ENCODE peak calls at places on chromosomes 7 and 10, in eight cellular contexts. B is hepatocyte; X is colonic mucosa; F is HCT116; O is CD4-positive, alpha-beta memory T cell; S is HepG2; M is CD8-positive, alpha-beta memory T cell; Z is ovary. V is an unnamed sample.
A peak's percentile ranks its signal among the peaks of the same experiment; 100 is the strongest.

GRCh38 chr10:24518981-24519597 is 204.6 kb downstream of the ARHGAP21 start:
- DNase-seq in B (peak; percentile 85), X (peak; percentile 77), F (peak; percentile 23), O (peak; percentile 12), S (peak; percentile 53), M (peak; percentile 5), Z (peak; percentile 56), V (no peak)

GRCh38 chr7:133746305-133746704 is 380.8 kb upstream of the LRGUK start:
- DNase-seq in B (no peak), X (no peak), F (no peak), O (no peak), S (no peak), M (no peak), Z (no peak), V (no peak)

GRCh38 chr7:131948434-131949053 is 392.1 kb upstream of the PODXL start:
- DNase-seq in B (peak; percentile 50), X (peak; percentile 77), F (no peak), O (no peak), S (peak; percentile 13), M (no peak), Z (no peak), V (no peak)

GRCh38 chr10:126474031-126474430 is 85.8 kb upstream of the ADAM12 start:
- DNase-seq in B (no peak), X (no peak), F (no peak), O (no peak), S (no peak), M (no peak), Z (no peak), V (no peak)

GRCh38 chr7:115183431-115184057 is 261.6 kb downstream of the MDFIC start:
- DNase-seq in B (no peak), X (no peak), F (no peak), O (peak; percentile 22), S (no peak), M (no peak), Z (no peak), V (no peak)

GRCh38 chr7:40332516-40332915 is 197.7 kb downstream of the SUGCT start:
- DNase-seq in B (no peak), X (no peak), F (no peak), O (no peak), S (no peak), M (no peak), Z (no peak), V (no peak)

GRCh38 chr10:128150045-128150493 is 23.8 kb upstream of the MKI67 start:
- DNase-seq in B (peak; percentile 91), X (peak; percentile 78), F (peak; percentile 53), O (peak; percentile 85), S (no peak), M (peak; percentile 78), Z (no peak), V (peak; percentile 77)

GRCh38 chr7:16914771-16915170 is 33.0 kb upstream of the AGR3 start:
- DNase-seq in B (no peak), X (peak; percentile 70), F (no peak), O (no peak), S (peak; percentile 81), M (no peak), Z (no peak), V (no peak)

GRCh38 chr10:117554371-117554770 is 11.8 kb downstream of the EMX2 start:
- DNase-seq in B (no peak), X (no peak), F (no peak), O (no peak), S (no peak), M (no peak), Z (no peak), V (no peak)

GRCh38 chr10:70692043-70692603 is 19.8 kb downstream of the ADAMTS14 start:
- DNase-seq in B (no peak), X (no peak), F (no peak), O (no peak), S (no peak), M (no peak), Z (no peak), V (no peak)

GRCh38 chr10:119667562-119668328 is 16.6 kb downstream of the BAG3 start:
- DNase-seq in B (peak; percentile 76), X (no peak), F (peak; percentile 87), O (no peak), S (peak; percentile 68), M (no peak), Z (peak; percentile 51), V (no peak)

GRCh38 chr10:62437696-62438095 is 63.5 kb downstream of the ZNF365 start:
- DNase-seq in B (peak; percentile 78), X (peak; percentile 31), F (peak; percentile 53), O (peak; percentile 66), S (peak; percentile 41), M (no peak), Z (no peak), V (no peak)

GRCh38 chr7:31407277-31407676 is 66.8 kb upstream of the NEUROD6 start:
- DNase-seq in B (no peak), X (no peak), F (no peak), O (no peak), S (no peak), M (no peak), Z (no peak), V (no peak)

GRCh38 chr7:54615-55014 is 137.8 kb upstream of the FAM20C start:
- DNase-seq in B (no peak), X (no peak), F (no peak), O (no peak), S (no peak), M (no peak), Z (no peak), V (no peak)

GRCh38 chr7:90212149-90212495 is 582 bp downstream of the STEAP2 start:
- DNase-seq in B (no peak), X (peak; percentile 46), F (no peak), O (no peak), S (no peak), M (no peak), Z (no peak), V (no peak)

GRCh38 chr7:18393465-18394118 is 102.0 kb upstream of the HDAC9 start:
- DNase-seq in B (no peak), X (no peak), F (no peak), O (no peak), S (no peak), M (no peak), Z (no peak), V (no peak)

GRCh38 chr7:134449596-134450194 is 9.2 kb downstream of the AKR1B1 start:
- DNase-seq in B (no peak), X (no peak), F (no peak), O (no peak), S (no peak), M (no peak), Z (no peak), V (no peak)

GRCh38 chr7:129354428-129355157 is 79.6 kb upstream of the STRIP2 start:
- DNase-seq in B (no peak), X (no peak), F (no peak), O (no peak), S (no peak), M (no peak), Z (no peak), V (no peak)

GRCh38 chr7:129351320-129351719 is 82.9 kb upstream of the STRIP2 start:
- DNase-seq in B (no peak), X (no peak), F (no peak), O (no peak), S (no peak), M (no peak), Z (no peak), V (no peak)

GRCh38 chr7:129359641-129360040 is 74.6 kb upstream of the STRIP2 start:
- DNase-seq in B (no peak), X (no peak), F (no peak), O (no peak), S (no peak), M (no peak), Z (no peak), V (no peak)

GRCh38 chr7:129359176-129359575 is 75.1 kb upstream of the STRIP2 start:
- DNase-seq in B (no peak), X (no peak), F (no peak), O (no peak), S (no peak), M (no peak), Z (no peak), V (no peak)

DNA sequence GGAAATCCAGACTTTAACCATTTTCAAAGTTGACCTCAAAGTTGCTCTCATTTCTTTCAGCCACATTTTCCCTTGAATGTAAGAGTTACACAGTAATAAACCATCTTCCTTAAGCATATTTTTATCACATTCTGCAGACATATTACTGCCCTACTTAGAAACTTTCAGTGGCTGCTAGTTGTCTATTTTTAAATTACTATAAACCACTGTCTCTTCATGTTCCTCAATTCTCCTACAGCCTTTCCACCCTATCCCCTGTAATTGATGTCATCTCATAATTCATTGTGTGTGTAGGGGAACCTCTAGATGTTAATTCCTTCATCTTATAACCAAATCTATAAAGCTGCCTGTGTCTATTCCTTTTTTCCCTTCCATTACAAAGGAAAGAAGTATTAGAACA is 78.1 kb upstream of the STRIP2 start:
- DNase-seq in B (no peak), X (no peak), F (no peak), O (no peak), S (no peak), M (no peak), Z (no peak), V (no peak)
- H3K9me3 ChIP-seq in B (no peaks in the 10 kb centered on the region), X (no peaks in the 10 kb centered on the region), F (no peaks in the 10 kb centered on the region), O (no peaks in the 10 kb centered on the region), S (no peaks in the 10 kb centered on the region), M (no peaks in the 10 kb centered on the region), Z (no peaks in the 10 kb centered on the region), V (no peaks in the 10 kb centered on the region)

GRCh38 chr7:63072806-63073205 is 925.8 kb upstream of the ZNF722 start:
- DNase-seq in B (no peak), X (no peak), F (no peak), O (no peak), S (no peak), M (no peak), Z (no peak), V (no peak)

GRCh38 chr7:63071920-63072319 is 926.7 kb upstream of the ZNF722 start:
- DNase-seq in B (no peak), X (no peak), F (no peak), O (no peak), S (no peak), M (no peak), Z (no peak), V (no peak)

GRCh38 chr7:63071396-63071795 is 927.3 kb upstream of the ZNF722 start:
- DNase-seq in B (no peak), X (no peak), F (no peak), O (no peak), S (no peak), M (no peak), Z (no peak), V (no peak)

GRCh38 chr7:63073736-63074135 is 924.9 kb upstream of the ZNF722 start:
- DNase-seq in B (no peak), X (no peak), F (no peak), O (no peak), S (no peak), M (no peak), Z (no peak), V (no peak)

GRCh38 chr7:63073286-63073685 is 925.4 kb upstream of the ZNF722 start:
- DNase-seq in B (no peak), X (no peak), F (no peak), O (no peak), S (no peak), M (no peak), Z (no peak), V (no peak)
- H3K9me3 ChIP-seq in B (peaks cover 4% of the 10 kb centered on the region), X (no peaks in the 10 kb centered on the region), F (peaks cover 13% of the 10 kb centered on the region), O (no peaks in the 10 kb centered on the region), S (peaks cover 97% of the 10 kb centered on the region), M (no peaks in the 10 kb centered on the region), Z (peaks cover 4% of the 10 kb centered on the region), V (no peaks in the 10 kb centered on the region)

GRCh38 chr7:101803203-101804086 is 14.0 kb upstream of the CUX1 start:
- DNase-seq in B (no peak), X (no peak), F (no peak), O (no peak), S (peak; percentile 45), M (no peak), Z (no peak), V (no peak)
- H3K9me3 ChIP-seq in B (no peaks in the 10 kb centered on the region), X (no peaks in the 10 kb centered on the region), F (no peaks in the 10 kb centered on the region), O (no peaks in the 10 kb centered on the region), S (no peaks in the 10 kb centered on the region), M (no peaks in the 10 kb centered on the region), Z (no peaks in the 10 kb centered on the region), V (no peaks in the 10 kb centered on the region)

GRCh38 chr7:158060216-158060615 is 527.4 kb downstream of the PTPRN2 start:
- DNase-seq in B (no peak), X (no peak), F (no peak), O (no peak), S (no peak), M (no peak), Z (no peak), V (no peak)
- H3K9me3 ChIP-seq in B (no peaks in the 10 kb centered on the region), X (no peaks in the 10 kb centered on the region), F (peaks cover 4% of the 10 kb centered on the region), O (no peaks in the 10 kb centered on the region), S (no peaks in the 10 kb centered on the region), M (no peaks in the 10 kb centered on the region), Z (peaks cover 6% of the 10 kb centered on the region), V (no peaks in the 10 kb centered on the region)